ENCODE peak calls at places on chromosome 16, in eight cellular contexts. One of them, this sample, is unnamed.

GRCh38 chr16:10622036-10622921 is 41.9 kb upstream of the EMP2 start:
- DNase-seq in stomach: no peak
- DNase-seq in prostate gland: no peak
- DNase-seq in HCT116: no peak
- DNase-seq in erythroblast: peak
- DNase-seq in A549: no peak
- DNase-seq in ovary: no peak
- DNase-seq in body of pancreas: no peak
- DNase-seq in this sample: no peak

GRCh38 chr16:57620316-57621231 is 7.9 kb upstream of the ADGRG1 start:
- DNase-seq in stomach: peak
- DNase-seq in prostate gland: peak
- DNase-seq in HCT116: no peak
- DNase-seq in erythroblast: no peak
- DNase-seq in A549: no peak
- DNase-seq in ovary: no peak
- DNase-seq in body of pancreas: peak
- DNase-seq in this sample: no peak

GRCh38 chr16:17578921-17579876 is 108.4 kb upstream of the XYLT1 start:
- DNase-seq in stomach: peak
- DNase-seq in prostate gland: peak
- DNase-seq in HCT116: peak
- DNase-seq in erythroblast: peak
- DNase-seq in A549: peak
- DNase-seq in ovary: peak
- DNase-seq in body of pancreas: peak
- DNase-seq in this sample: peak

GRCh38 chr16:82630688-82631087 is 3.9 kb downstream of the CDH13 start:
- DNase-seq in stomach: no peak
- DNase-seq in prostate gland: no peak
- DNase-seq in HCT116: no peak
- DNase-seq in erythroblast: no peak
- DNase-seq in A549: no peak
- DNase-seq in ovary: no peak
- DNase-seq in body of pancreas: no peak
- DNase-seq in this sample: no peak

GRCh38 chr16:19354371-19354770 is 63.3 kb upstream of the TMC5 start:
- DNase-seq in stomach: no peak
- DNase-seq in prostate gland: no peak
- DNase-seq in HCT116: no peak
- DNase-seq in erythroblast: no peak
- DNase-seq in A549: no peak
- DNase-seq in ovary: no peak
- DNase-seq in body of pancreas: no peak
- DNase-seq in this sample: no peak

GRCh38 chr16:61858996-61859395 is 177.2 kb downstream of the CDH8 start:
- DNase-seq in stomach: no peak
- DNase-seq in prostate gland: no peak
- DNase-seq in HCT116: no peak
- DNase-seq in erythroblast: no peak
- DNase-seq in A549: no peak
- DNase-seq in ovary: no peak
- DNase-seq in body of pancreas: no peak
- DNase-seq in this sample: no peak

GRCh38 chr16:58426095-58426494 is 33.8 kb downstream of the GINS3 start:
- DNase-seq in stomach: no peak
- DNase-seq in prostate gland: no peak
- DNase-seq in HCT116: no peak
- DNase-seq in erythroblast: no peak
- DNase-seq in A549: no peak
- DNase-seq in ovary: no peak
- DNase-seq in body of pancreas: no peak
- DNase-seq in this sample: peak

GRCh38 chr16:89359296-89360147 is 130.8 kb downstream of the ANKRD11 start:
- DNase-seq in stomach: no peak
- DNase-seq in prostate gland: no peak
- DNase-seq in HCT116: no peak
- DNase-seq in erythroblast: peak
- DNase-seq in A549: no peak
- DNase-seq in ovary: no peak
- DNase-seq in body of pancreas: peak
- DNase-seq in this sample: no peak

GRCh38 chr16:30053376-30054015 is 12.1 kb upstream of the ALDOA start:
- DNase-seq in stomach: no peak
- DNase-seq in prostate gland: no peak
- DNase-seq in HCT116: no peak
- DNase-seq in erythroblast: no peak
- DNase-seq in A549: no peak
- DNase-seq in ovary: no peak
- DNase-seq in body of pancreas: no peak
- DNase-seq in this sample: peak

GRCh38 chr16:20799599-20799998 is 6.7 kb downstream of the ERI2 start:
- DNase-seq in stomach: no peak
- DNase-seq in prostate gland: no peak
- DNase-seq in HCT116: peak
- DNase-seq in erythroblast: no peak
- DNase-seq in A549: no peak
- DNase-seq in ovary: no peak
- DNase-seq in body of pancreas: no peak
- DNase-seq in this sample: peak

GRCh38 chr16:54048994-54049929 is 237.3 kb downstream of the IRX3 start:
- DNase-seq in stomach: no peak
- DNase-seq in prostate gland: no peak
- DNase-seq in HCT116: no peak
- DNase-seq in erythroblast: no peak
- DNase-seq in A549: no peak
- DNase-seq in ovary: no peak
- DNase-seq in body of pancreas: no peak
- DNase-seq in this sample: peak

GRCh38 chr16:21083729-21084268 is 66.8 kb downstream of the DNAH3 start:
- DNase-seq in stomach: peak
- DNase-seq in prostate gland: peak
- DNase-seq in HCT116: peak
- DNase-seq in erythroblast: peak
- DNase-seq in A549: peak
- DNase-seq in ovary: peak
- DNase-seq in body of pancreas: peak
- DNase-seq in this sample: peak

GRCh38 chr16:88963583-88963982 is 13.4 kb downstream of the CBFA2T3 start:
- DNase-seq in stomach: no peak
- DNase-seq in prostate gland: no peak
- DNase-seq in HCT116: no peak
- DNase-seq in erythroblast: no peak
- DNase-seq in A549: no peak
- DNase-seq in ovary: no peak
- DNase-seq in body of pancreas: no peak
- DNase-seq in this sample: no peak

GRCh38 chr16:86963600-86964575 is 353.3 kb downstream of the C16orf95 start:
- DNase-seq in stomach: no peak
- DNase-seq in prostate gland: no peak
- DNase-seq in HCT116: no peak
- DNase-seq in erythroblast: no peak
- DNase-seq in A549: no peak
- DNase-seq in ovary: no peak
- DNase-seq in body of pancreas: no peak
- DNase-seq in this sample: peak

GRCh38 chr16:65353183-65353582 is 231.3 kb upstream of the CDH11 start:
- DNase-seq in stomach: no peak
- DNase-seq in prostate gland: no peak
- DNase-seq in HCT116: no peak
- DNase-seq in erythroblast: no peak
- DNase-seq in A549: no peak
- DNase-seq in ovary: no peak
- DNase-seq in body of pancreas: no peak
- DNase-seq in this sample: no peak

GRCh38 chr16:66898207-66898606 is 17.9 kb downstream of the PDP2 start:
- DNase-seq in stomach: no peak
- DNase-seq in prostate gland: no peak
- DNase-seq in HCT116: no peak
- DNase-seq in erythroblast: no peak
- DNase-seq in A549: no peak
- DNase-seq in ovary: peak
- DNase-seq in body of pancreas: peak
- DNase-seq in this sample: no peak

GRCh38 chr16:66895999-66896398 is 15.7 kb downstream of the PDP2 start:
- DNase-seq in stomach: no peak
- DNase-seq in prostate gland: no peak
- DNase-seq in HCT116: no peak
- DNase-seq in erythroblast: no peak
- DNase-seq in A549: no peak
- DNase-seq in ovary: no peak
- DNase-seq in body of pancreas: no peak
- DNase-seq in this sample: no peak

GRCh38 chr16:66895697-66895995 is 15.3 kb downstream of the PDP2 start:
- DNase-seq in stomach: no peak
- DNase-seq in prostate gland: no peak
- DNase-seq in HCT116: no peak
- DNase-seq in erythroblast: no peak
- DNase-seq in A549: no peak
- DNase-seq in ovary: no peak
- DNase-seq in body of pancreas: no peak
- DNase-seq in this sample: no peak

GRCh38 chr16:66894055-66894454 is 13.7 kb downstream of the PDP2 start:
- DNase-seq in stomach: no peak
- DNase-seq in prostate gland: no peak
- DNase-seq in HCT116: no peak
- DNase-seq in erythroblast: no peak
- DNase-seq in A549: no peak
- DNase-seq in ovary: no peak
- DNase-seq in body of pancreas: no peak
- DNase-seq in this sample: no peak

GRCh38 chr16:66894948-66895696 is 14.8 kb downstream of the PDP2 start:
- DNase-seq in stomach: peak
- DNase-seq in prostate gland: peak
- DNase-seq in HCT116: peak
- DNase-seq in erythroblast: peak
- DNase-seq in A549: peak
- DNase-seq in ovary: peak
- DNase-seq in body of pancreas: peak
- DNase-seq in this sample: peak
- TF ChIP-seq POLR2A in stomach: no peak
- TF ChIP-seq POLR2A in prostate gland: no peak
- TF ChIP-seq POLR2A in HCT116: no peak
- TF ChIP-seq POLR2A in erythroblast: no peak
- TF ChIP-seq POLR2A in A549: no peak
- TF ChIP-seq POLR2A in ovary: no peak
- TF ChIP-seq POLR2A in body of pancreas: no peak
- TF ChIP-seq POLR2A in this sample: no peak

GRCh38 chr16:1259760-1260068 is 3.8 kb downstream of the TPSD1 start:
- DNase-seq in stomach: no peak
- DNase-seq in prostate gland: no peak
- DNase-seq in HCT116: no peak
- DNase-seq in erythroblast: no peak
- DNase-seq in A549: no peak
- DNase-seq in ovary: no peak
- DNase-seq in body of pancreas: no peak
- DNase-seq in this sample: no peak

GRCh38 chr16:1258218-1258587 is 2.3 kb downstream of the TPSD1 start:
- DNase-seq in stomach: no peak
- DNase-seq in prostate gland: no peak
- DNase-seq in HCT116: no peak
- DNase-seq in erythroblast: no peak
- DNase-seq in A549: no peak
- DNase-seq in ovary: no peak
- DNase-seq in body of pancreas: no peak
- DNase-seq in this sample: no peak

GRCh38 chr16:1258906-1259759 is 3.3 kb downstream of the TPSD1 start:
- DNase-seq in stomach: no peak
- DNase-seq in prostate gland: no peak
- DNase-seq in HCT116: no peak
- DNase-seq in erythroblast: no peak
- DNase-seq in A549: no peak
- DNase-seq in ovary: no peak
- DNase-seq in body of pancreas: peak
- DNase-seq in this sample: peak

GRCh38 chr16:1256874-1257322 is 1.0 kb downstream of the TPSD1 start:
- DNase-seq in stomach: no peak
- DNase-seq in prostate gland: no peak
- DNase-seq in HCT116: no peak
- DNase-seq in erythroblast: no peak
- DNase-seq in A549: no peak
- DNase-seq in ovary: no peak
- DNase-seq in body of pancreas: no peak
- DNase-seq in this sample: no peak

GRCh38 chr16:1257561-1258217 is 1.8 kb downstream of the TPSD1 start:
- DNase-seq in stomach: no peak
- DNase-seq in prostate gland: no peak
- DNase-seq in HCT116: no peak
- DNase-seq in erythroblast: no peak
- DNase-seq in A549: no peak
- DNase-seq in ovary: no peak
- DNase-seq in body of pancreas: no peak
- DNase-seq in this sample: no peak
- TF ChIP-seq POLR2A in stomach: no peak
- TF ChIP-seq POLR2A in prostate gland: no peak
- TF ChIP-seq POLR2A in HCT116: no peak
- TF ChIP-seq POLR2A in erythroblast: no peak
- TF ChIP-seq POLR2A in A549: no peak
- TF ChIP-seq POLR2A in ovary: no peak
- TF ChIP-seq POLR2A in body of pancreas: no peak
- TF ChIP-seq POLR2A in this sample: no peak

DNA sequence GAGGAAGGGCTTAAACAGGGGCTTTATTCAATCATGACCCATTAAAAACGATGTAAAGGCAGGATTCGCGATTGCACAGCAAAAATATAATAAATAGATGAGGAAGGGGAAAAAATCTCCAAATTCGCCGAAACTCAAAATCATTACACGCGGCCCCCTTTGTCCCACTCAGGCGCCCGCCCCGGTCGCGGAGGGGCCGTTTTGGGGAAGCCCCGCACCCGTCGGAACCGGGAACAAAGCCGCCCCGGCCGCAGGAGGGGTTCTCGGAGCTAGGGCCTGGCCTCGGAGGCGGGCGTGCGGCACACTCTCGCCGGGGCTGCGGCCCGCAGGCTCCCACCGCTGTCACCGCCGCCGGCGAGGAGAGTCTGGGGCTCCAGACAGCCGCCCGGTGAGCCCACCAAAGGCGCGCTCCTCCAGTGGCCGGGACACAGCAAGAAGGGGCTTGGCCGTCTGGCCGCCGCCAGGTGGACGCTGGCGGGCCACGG is 521 bp downstream of the C16orf87 start:
- DNase-seq in stomach: peak
- DNase-seq in prostate gland: peak
- DNase-seq in HCT116: no peak
- DNase-seq in erythroblast: peak
- DNase-seq in A549: no peak
- DNase-seq in ovary: no peak
- DNase-seq in body of pancreas: peak
- DNase-seq in this sample: peak
- TF ChIP-seq POLR2A in stomach: no peak
- TF ChIP-seq POLR2A in prostate gland: no peak
- TF ChIP-seq POLR2A in HCT116: no peak
- TF ChIP-seq POLR2A in erythroblast: no peak
- TF ChIP-seq POLR2A in A549: no peak
- TF ChIP-seq POLR2A in ovary: no peak
- TF ChIP-seq POLR2A in body of pancreas: peak
- TF ChIP-seq POLR2A in this sample: no peak

GRCh38 chr16:74998481-74999207 is at the start of gene ZNRF1:
- DNase-seq in stomach: peak
- DNase-seq in prostate gland: peak
- DNase-seq in HCT116: peak
- DNase-seq in erythroblast: peak
- DNase-seq in A549: peak
- DNase-seq in ovary: peak
- DNase-seq in body of pancreas: peak
- DNase-seq in this sample: peak
- TF ChIP-seq POLR2A in stomach: no peak
- TF ChIP-seq POLR2A in prostate gland: no peak
- TF ChIP-seq POLR2A in HCT116: peak
- TF ChIP-seq POLR2A in erythroblast: no peak
- TF ChIP-seq POLR2A in A549: peak
- TF ChIP-seq POLR2A in ovary: peak
- TF ChIP-seq POLR2A in body of pancreas: no peak
- TF ChIP-seq POLR2A in this sample: peak

This sample was measured in NB4.